ENCODE peak calls at places on chromosomes 2 and 18, in four cellular contexts. C is stimulated activated CD4-positive, alpha-beta T cell treated with anti-CD3 and anti-CD28 coated beads, Interleukin-2, amount 100 ng/mL, for 48 hours; M is fibroblast of lung; W is nephron progenitor cell. K is an unnamed sample.

GRCh38 chr2:149885468-149885867 is 297.9 kb upstream of the MMADHC start:
- DNase-seq in C (no peak), M (no peak), W (no peak), K (no peak)

GRCh38 chr2:184860744-184861143 is 262.4 kb downstream of the ZNF804A start:
- DNase-seq in C (no peak), M (no peak), W (no peak), K (no peak)

GRCh38 chr18:73985855-73986254 is 161.8 kb downstream of the FBXO15 start:
- DNase-seq in C (no peak), M (no peak), W (no peak), K (no peak)

GRCh38 chr2:1788478-1788959 is 44.2 kb upstream of the PXDN start:
- DNase-seq in C (no peak), M (no peak), W (no peak), K (no peak)

GRCh38 chr18:31891566-31891965 is 51.4 kb downstream of the TRAPPC8 start:
- DNase-seq in C (no peak), M (no peak), W (no peak), K (no peak)

GRCh38 chr18:75070625-75071483 is 138.1 kb downstream of the PTGR3 start:
- DNase-seq in C (peak), M (peak), W (no peak), K (peak)

GRCh38 chr2:240820607-240821428 is 799 bp upstream of the KIF1A start:
- DNase-seq in C (peak), M (no peak), W (peak), K (no peak)

GRCh38 chr2:218323526-218324472 is 31.5 kb upstream of the TMBIM1 start:
- DNase-seq in C (no peak), M (peak), W (peak), K (peak)

GRCh38 chr2:69531186-69531585 is 94.0 kb upstream of the NFU1 start:
- DNase-seq in C (no peak), M (no peak), W (no peak), K (no peak)

GRCh38 chr2:122074201-122074600 is 318.8 kb downstream of the TSN start:
- DNase-seq in C (no peak), M (no peak), W (no peak), K (no peak)

GRCh38 chr2:164155558-164155957 is 419.8 kb upstream of the FIGN start:
- DNase-seq in C (no peak), M (no peak), W (no peak), K (no peak)

GRCh38 chr2:123514808-123515207 is 510.3 kb upstream of the CNTNAP5 start:
- DNase-seq in C (no peak), M (no peak), W (no peak), K (no peak)

GRCh38 chr18:45054595-45054994 is 373.9 kb downstream of the SETBP1 start:
- DNase-seq in C (no peak), M (no peak), W (no peak), K (peak)

GRCh38 chr18:2906522-2907458 is 60.0 kb downstream of the EMILIN2 start:
- DNase-seq in C (peak), M (no peak), W (peak), K (no peak)

GRCh38 chr2:54531558-54531957 is 75.4 kb downstream of the SPTBN1 start:
- DNase-seq in C (no peak), M (peak), W (no peak), K (peak)

GRCh38 chr2:26754972-26755670 is 9.0 kb upstream of the SLC35F6 start:
- DNase-seq in C (no peak), M (no peak), W (no peak), K (no peak)

GRCh38 chr2:164867779-164868397 is 26.3 kb upstream of the COBLL1 start:
- DNase-seq in C (no peak), M (no peak), W (no peak), K (no peak)

GRCh38 chr2:197306691-197307030 is 3.9 kb downstream of the ANKRD44 start:
- DNase-seq in C (no peak), M (no peak), W (no peak), K (peak)

GRCh38 chr2:120503793-120504571 is 158.0 kb downstream of the INHBB start:
- DNase-seq in C (no peak), M (no peak), W (no peak), K (peak)

GRCh38 chr2:231720292-231720691 is 12.0 kb downstream of the PTMA start:
- DNase-seq in C (no peak), M (no peak), W (no peak), K (no peak)

GRCh38 chr2:229775614-229776313 is 61.4 kb upstream of the DNER start:
- DNase-seq in C (no peak), M (peak), W (no peak), K (no peak)

GRCh38 chr2:163604941-163605555 is 130.8 kb downstream of the FIGN start:
- DNase-seq in C (no peak), M (peak), W (no peak), K (peak)

GRCh38 chr2:221600388-221600787 is 28.3 kb upstream of the EPHA4 start:
- DNase-seq in C (no peak), M (no peak), W (no peak), K (no peak)

K was measured in fibroblast of the aortic adventitia.